ENCODE peak calls at places on chromosomes 3 and 15, in seven cellular contexts. H, P, Q, G, I, Y and C are unnamed samples.

GRCh38 chr15:36778516-36778915 is 199.1 kb downstream of the CDIN1 start:
- DNase-seq in H (no peak), P (no peak), Q (no peak), G (peak; percentile 77), I (no peak), Y (no peak), C (no peak)

GRCh38 chr3:18424862-18425640 is at the start of gene SATB1:
- DNase-seq in H (peak; percentile 80), P (peak; percentile 82), Q (peak; percentile 53), G (peak; percentile 82), I (peak; percentile 82), Y (peak; percentile 90), C (peak; percentile 66)

GRCh38 chr3:105791919-105792786 is 76.7 kb downstream of the CBLB start:
- DNase-seq in H (peak; percentile 97), P (peak; percentile 66), Q (no peak), G (peak; percentile 99), I (no peak), Y (no peak), C (no peak)

GRCh38 chr3:11587766-11588165 is 55.9 kb downstream of the VGLL4 start:
- DNase-seq in H (no peak), P (no peak), Q (no peak), G (no peak), I (no peak), Y (no peak), C (no peak)

GRCh38 chr3:66442254-66443249 is 58.3 kb downstream of the LRIG1 start:
- DNase-seq in H (peak; percentile 89), P (no peak), Q (no peak), G (peak; percentile 86), I (no peak), Y (peak; percentile 45), C (no peak)

GRCh38 chr3:29677421-29677820 is 396.6 kb downstream of the RBMS3 start:
- DNase-seq in H (no peak), P (no peak), Q (no peak), G (peak; percentile 15), I (no peak), Y (no peak), C (no peak)

GRCh38 chr3:16513141-16514020 is at the start of gene RFTN1:
- DNase-seq in H (peak; percentile 64), P (peak; percentile 36), Q (peak; percentile 29), G (peak; percentile 87), I (peak; percentile 48), Y (peak; percentile 60), C (peak; percentile 56)

GRCh38 chr15:58306591-58307312 is 125.0 kb upstream of the LIPC start:
- DNase-seq in H (peak; percentile 10), P (no peak), Q (no peak), G (peak; percentile 21), I (no peak), Y (peak; percentile 7), C (no peak)

GRCh38 chr3:46325645-46326300 is 28.1 kb upstream of the CCR2 start:
- DNase-seq in H (no peak), P (no peak), Q (no peak), G (no peak), I (no peak), Y (no peak), C (no peak)

GRCh38 chr3:42490243-42490642 is 12.2 kb upstream of the VIPR1 start:
- DNase-seq in H (peak; percentile 10), P (peak; percentile 20), Q (no peak), G (no peak), I (no peak), Y (no peak), C (no peak)

GRCh38 chr3:24343084-24343783 is 151.4 kb downstream of the THRB start:
- DNase-seq in H (peak; percentile 19), P (no peak), Q (no peak), G (peak; percentile 66), I (no peak), Y (no peak), C (peak; percentile 33)

GRCh38 chr3:52095990-52096775 is 39.8 kb upstream of the DUSP7 start:
- DNase-seq in H (no peak), P (no peak), Q (no peak), G (no peak), I (no peak), Y (no peak), C (no peak)

GRCh38 chr3:147521646-147522045 is 112.5 kb downstream of the ZIC1 start:
- DNase-seq in H (peak; percentile 25), P (no peak), Q (no peak), G (peak; percentile 77), I (no peak), Y (no peak), C (no peak)

GRCh38 chr15:94004697-94005096 is 226.7 kb upstream of the MCTP2 start:
- DNase-seq in H (no peak), P (no peak), Q (no peak), G (no peak), I (no peak), Y (no peak), C (no peak)

GRCh38 chr15:96416934-96417759 is 86.6 kb downstream of the NR2F2 start:
- DNase-seq in H (peak; percentile 22), P (no peak), Q (no peak), G (peak; percentile 40), I (no peak), Y (peak; percentile 63), C (no peak)

GRCh38 chr15:78761891-78762385 is 49.3 kb downstream of the ADAMTS7 start:
- DNase-seq in H (no peak), P (peak; percentile 25), Q (no peak), G (no peak), I (peak; percentile 23), Y (no peak), C (no peak)

GRCh38 chr3:86967062-86967461 is 23.9 kb downstream of the VGLL3 start:
- DNase-seq in H (no peak), P (no peak), Q (no peak), G (peak; percentile 55), I (no peak), Y (peak; percentile 74), C (no peak)

GRCh38 chr3:63679181-63679580 is 26.7 kb downstream of the SNTN start:
- DNase-seq in H (peak; percentile 1), P (no peak), Q (no peak), G (no peak), I (no peak), Y (no peak), C (no peak)

GRCh38 chr3:43879166-43879565 is 188.4 kb downstream of the ABHD5 start:
- DNase-seq in H (no peak), P (no peak), Q (no peak), G (peak; percentile 43), I (no peak), Y (peak; percentile 86), C (no peak)

GRCh38 chr3:12750223-12750622 is 8.8 kb downstream of the TMEM40 start:
- DNase-seq in H (peak; percentile 89), P (peak; percentile 48), Q (no peak), G (peak; percentile 86), I (no peak), Y (no peak), C (peak; percentile 66)

GRCh38 chr3:38401563-38401962 is 52.1 kb upstream of the ACVR2B start:
- DNase-seq in H (no peak), P (no peak), Q (no peak), G (no peak), I (no peak), Y (no peak), C (no peak)

GRCh38 chr3:152742368-152743347 is 92.3 kb upstream of the P2RY1 start:
- DNase-seq in H (peak; percentile 6), P (no peak), Q (no peak), G (no peak), I (no peak), Y (no peak), C (no peak)

GRCh38 chr3:152737021-152737908 is 97.7 kb upstream of the P2RY1 start:
- DNase-seq in H (peak; percentile 94), P (no peak), Q (no peak), G (peak; percentile 91), I (no peak), Y (no peak), C (peak; percentile 34)

DNA sequence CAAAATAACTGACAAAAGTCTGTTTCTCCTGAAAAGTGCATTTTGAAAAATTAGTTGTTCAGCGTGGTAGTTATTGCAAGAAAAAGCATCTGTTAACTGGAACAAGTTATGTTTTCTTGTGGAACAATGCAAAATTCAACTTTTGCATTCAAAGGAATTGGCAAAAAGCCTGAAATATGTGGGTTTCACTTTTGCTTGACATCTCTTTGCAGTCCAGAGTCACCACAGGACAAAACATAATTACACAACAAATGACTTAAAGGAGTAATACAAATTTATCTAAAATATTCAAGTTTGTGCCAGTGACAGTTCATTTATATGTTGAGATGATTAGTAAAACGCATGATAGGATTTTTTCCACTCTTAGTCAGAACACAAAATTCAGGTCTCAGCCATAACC is 96.3 kb upstream of the P2RY1 start:
- DNase-seq in H (peak; percentile 86), P (no peak), Q (no peak), G (peak; percentile 53), I (no peak), Y (no peak), C (no peak)
- H3K4me3 ChIP-seq in H (no peak overlapping the region), P (no peak overlapping the region), Q (no peak overlapping the region), G (no peak overlapping the region), I (no peak overlapping the region), Y (no peak overlapping the region), C (no peak overlapping the region)

GRCh38 chr3:128987701-128988100 is 6.2 kb downstream of the CFAP92 start:
- DNase-seq in H (no peak), P (no peak), Q (no peak), G (no peak), I (no peak), Y (no peak), C (no peak)

GRCh38 chr3:128983293-128984069 is 10.4 kb downstream of the CFAP92 start:
- DNase-seq in H (no peak), P (no peak), Q (no peak), G (no peak), I (no peak), Y (peak; percentile 41), C (peak; percentile 75)

GRCh38 chr3:128988286-128988685 is 5.6 kb downstream of the CFAP92 start:
- DNase-seq in H (no peak), P (no peak), Q (no peak), G (no peak), I (no peak), Y (no peak), C (no peak)

GRCh38 chr3:128984596-128984995 is 9.3 kb downstream of the CFAP92 start:
- DNase-seq in H (no peak), P (no peak), Q (no peak), G (peak; percentile 47), I (no peak), Y (no peak), C (no peak)

GRCh38 chr3:128987297-128987696 is 6.6 kb downstream of the CFAP92 start:
- DNase-seq in H (no peak), P (no peak), Q (no peak), G (no peak), I (no peak), Y (no peak), C (no peak)
- H3K27ac ChIP-seq in H (no peak overlapping the region), P (no peak overlapping the region), Q (no peak overlapping the region), G (no peak overlapping the region), I (no peak overlapping the region), Y (no peak overlapping the region), C (no peak overlapping the region)

DNA sequence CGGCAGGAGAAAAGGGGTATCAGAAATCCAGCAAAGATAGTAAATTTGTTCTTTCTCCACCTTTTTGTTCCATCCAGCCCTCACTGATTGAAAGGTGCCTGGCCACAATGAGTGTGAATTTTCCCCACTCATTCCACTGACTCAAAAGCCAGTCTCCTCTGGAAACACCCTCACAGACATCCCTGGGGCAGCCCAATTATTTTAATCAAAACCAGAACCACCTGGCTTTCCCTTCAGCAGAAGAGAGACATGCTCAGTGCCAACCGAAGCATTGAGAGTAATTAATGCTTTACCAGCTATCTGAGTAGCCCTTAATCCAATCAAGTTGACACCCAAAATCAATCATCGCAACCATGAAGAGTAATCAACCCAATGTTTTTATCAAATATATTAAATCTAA is 1129.6 kb upstream of the GBE1 start:
- DNase-seq in H (no peak), P (peak; percentile 15), Q (no peak), G (no peak), I (no peak), Y (no peak), C (no peak)
- H3K4me3 ChIP-seq in H (no peak overlapping the region), P (no peak overlapping the region), Q (no peak overlapping the region), G (no peak overlapping the region), I (no peak overlapping the region), Y (no peak overlapping the region), C (no peak overlapping the region)

GRCh38 chr3:118110196-118110595 is 924.5 kb downstream of the IGSF11 start:
- DNase-seq in H (no peak), P (no peak), Q (no peak), G (no peak), I (no peak), Y (no peak), C (no peak)
- H3K27ac ChIP-seq in H (no peak overlapping the region), P (no peak overlapping the region), Q (no peak overlapping the region), G (no peak overlapping the region), I (no peak overlapping the region), Y (no peak overlapping the region), C (no peak overlapping the region)